ENCODE peak calls at places on chromosome 2, in ten cellular contexts. L is CD4-positive, alpha-beta T cell; B is kidney glomerular epithelial cell; Q is putamen; J is lower lobe of right lung; V is WTC11; Z is ureter; U is KBM-7; F is NCI-H146; K is activated gamma-delta T cell treated with Interleukin-2 at 50 U/mL for 16 hours. N is an unnamed sample.

GRCh38 chr2:168350380-168350779 is 103.0 kb upstream of the STK39 start:
- DNase-seq in V (no peak), B (peak), J (no peak), K (no peak), L (no peak), F (peak), Z (no peak), U (no peak), Q (no peak), N (no peak)

GRCh38 chr2:16682431-16683130 is 16.9 kb upstream of the CYRIA start:
- DNase-seq in K (no peak), L (no peak), J (no peak), Q (no peak), F (no peak), U (no peak), B (no peak), V (no peak), Z (no peak), N (no peak)

GRCh38 chr2:225735844-225736243 is 336.3 kb downstream of the NYAP2 start:
- DNase-seq in Q (peak), U (no peak), L (no peak), Z (no peak), J (no peak), F (no peak), K (no peak), V (no peak), B (peak), N (no peak)

GRCh38 chr2:239227661-239228371 is 173.0 kb downstream of the HDAC4 start:
- DNase-seq in B (no peak), J (no peak), F (no peak), L (no peak), Q (no peak), K (no peak), V (no peak), Z (no peak), U (no peak), N (no peak)

GRCh38 chr2:28465148-28465885 is 30.5 kb upstream of the PLB1 start:
- DNase-seq in U (no peak), K (no peak), Q (no peak), V (no peak), B (peak), F (no peak), Z (no peak), J (no peak), L (no peak), N (no peak)

GRCh38 chr2:172513935-172514586 is 41.8 kb upstream of the PDK1 start:
- DNase-seq in U (peak), K (no peak), F (no peak), Q (peak), J (peak), V (no peak), Z (no peak), B (no peak), L (no peak), N (no peak)

GRCh38 chr2:60948926-60949579 is 67.7 kb downstream of the REL start:
- DNase-seq in Z (no peak), K (no peak), U (no peak), B (no peak), V (no peak), J (no peak), L (no peak), F (no peak), Q (no peak), N (no peak)

GRCh38 chr2:73069041-73069854 is 2.3 kb downstream of the SFXN5 start:
- DNase-seq in K (no peak), Z (no peak), L (no peak), V (no peak), U (peak), Q (no peak), J (no peak), F (no peak), B (no peak), N (no peak)

GRCh38 chr2:31359229-31359628 is 55.3 kb downstream of the XDH start:
- DNase-seq in F (no peak), L (no peak), J (no peak), K (no peak), B (no peak), V (no peak), Q (no peak), U (no peak), Z (no peak), N (no peak)

GRCh38 chr2:145744541-145745386 is 1224.8 kb upstream of the ZEB2 start:
- DNase-seq in J (no peak), Q (no peak), L (no peak), U (no peak), Z (no peak), K (no peak), B (peak), F (no peak), V (no peak), N (no peak)

GRCh38 chr2:233064526-233065199 is 4.5 kb downstream of the INPP5D start:
- DNase-seq in K (no peak), J (no peak), Q (no peak), F (no peak), U (no peak), B (no peak), V (no peak), Z (no peak), L (no peak), N (no peak)